ENCODE peak calls at places on chromosomes 3 and 15, in four cellular contexts. W, O, E and Q are unnamed samples.
A peak's percentile ranks its signal among the peaks of the same experiment; 100 is the strongest.

GRCh38 chr3:49750056-49750455 is 26.3 kb upstream of the GMPPB start:
- DNase-seq in W (no peak), O (no peak), E (no peak), Q (no peak)

GRCh38 chr3:113985526-113985925 is 37.7 kb downstream of the ZDHHC23 start:
- DNase-seq in W (no peak), O (no peak), E (no peak), Q (no peak)

GRCh38 chr15:38864827-38865604 is 300.4 kb upstream of the RASGRP1 start:
- DNase-seq in W (no peak), O (peak; percentile 69), E (no peak), Q (no peak)

GRCh38 chr3:29335438-29335837 is 54.6 kb downstream of the RBMS3 start:
- DNase-seq in W (peak; percentile 10), O (peak; percentile 71), E (peak; percentile 89), Q (peak; percentile 72)

GRCh38 chr3:297585-297984 is 101.0 kb downstream of the CHL1 start:
- DNase-seq in W (no peak), O (no peak), E (no peak), Q (no peak)

GRCh38 chr15:41870689-41871081 is 23.2 kb downstream of the SPTBN5 start:
- DNase-seq in W (no peak), O (no peak), E (no peak), Q (no peak)

GRCh38 chr3:31050296-31050695 is 155.8 kb upstream of the GADL1 start:
- DNase-seq in W (no peak), O (no peak), E (no peak), Q (no peak)

GRCh38 chr15:57382222-57382621 is 5.9 kb downstream of the CGNL1 start:
- DNase-seq in W (no peak), O (no peak), E (peak; percentile 36), Q (peak; percentile 58)

GRCh38 chr3:98329392-98330124 is 24.1 kb upstream of the OR5K4 start:
- DNase-seq in W (peak; percentile 32), O (no peak), E (peak; percentile 29), Q (peak; percentile 43)

GRCh38 chr3:129936757-129937156 is 37.8 kb upstream of the TRH start:
- DNase-seq in W (no peak), O (peak; percentile 26), E (peak; percentile 67), Q (peak; percentile 41)

GRCh38 chr15:51088585-51088984 is 6.1 kb downstream of the TNFAIP8L3 start:
- DNase-seq in W (no peak), O (no peak), E (no peak), Q (no peak)

GRCh38 chr3:278300-279064 is 81.9 kb downstream of the CHL1 start:
- DNase-seq in W (no peak), O (no peak), E (no peak), Q (no peak)

GRCh38 chr3:195540031-195540430 is 3.1 kb downstream of the PPP1R2 start:
- DNase-seq in W (no peak), O (no peak), E (no peak), Q (no peak)

GRCh38 chr3:172213168-172213567 is 173.8 kb downstream of the FNDC3B start:
- DNase-seq in W (no peak), O (no peak), E (no peak), Q (no peak)

GRCh38 chr3:71581451-71581980 is 2.0 kb downstream of the FOXP1 start:
- DNase-seq in W (peak; percentile 71), O (peak; percentile 31), E (peak; percentile 43), Q (peak; percentile 42)

GRCh38 chr15:48031973-48032372 is 88.8 kb upstream of the SLC24A5 start:
- DNase-seq in W (peak; percentile 21), O (no peak), E (no peak), Q (no peak)

GRCh38 chr3:52742418-52743041 is 28.2 kb downstream of the NEK4 start:
- DNase-seq in W (peak; percentile 41), O (no peak), E (no peak), Q (no peak)

GRCh38 chr15:62985768-62986167 is 56.8 kb upstream of the TPM1 start:
- DNase-seq in W (no peak), O (no peak), E (no peak), Q (no peak)

GRCh38 chr3:66353530-66353929 is 132.7 kb downstream of the SLC25A26 start:
- DNase-seq in W (no peak), O (no peak), E (no peak), Q (no peak)

GRCh38 chr3:129117134-129117533 is 4.5 kb downstream of the RAB43 start:
- DNase-seq in W (no peak), O (no peak), E (no peak), Q (no peak)

GRCh38 chr3:56282341-56282740 is 185.9 kb downstream of the ERC2 start:
- DNase-seq in W (no peak), O (no peak), E (no peak), Q (no peak)

GRCh38 chr15:59401810-59402569 is 29.3 kb upstream of the MYO1E start:
- DNase-seq in W (no peak), O (no peak), E (no peak), Q (no peak)

GRCh38 chr3:87287025-87287424 is 10.6 kb upstream of the POU1F1 start:
- DNase-seq in W (no peak), O (no peak), E (no peak), Q (no peak)

GRCh38 chr3:150169279-150169970 is 198.7 kb upstream of the PFN2 start:
- DNase-seq in W (no peak), O (no peak), E (no peak), Q (no peak)

GRCh38 chr15:71575474-71576045 is 234.8 kb upstream of the NR2E3 start:
- DNase-seq in W (peak; percentile 36), O (no peak), E (no peak), Q (no peak)

GRCh38 chr3:40574661-40575060 is 49.9 kb downstream of the ZNF621 start:
- DNase-seq in W (no peak), O (no peak), E (no peak), Q (no peak)

GRCh38 chr3:38139191-38139590 is 730 bp downstream of the MYD88 start:
- DNase-seq in W (no peak), O (no peak), E (no peak), Q (peak; percentile 25)

GRCh38 chr3:10648181-10648580 is 142.8 kb upstream of the ATP2B2 start:
- DNase-seq in W (no peak), O (no peak), E (peak; percentile 6), Q (no peak)

GRCh38 chr15:52124270-52124878 is 11.8 kb upstream of the BCL2L10 start:
- DNase-seq in W (no peak), O (no peak), E (no peak), Q (no peak)

GRCh38 chr3:58994746-58995330 is 55.0 kb downstream of the CFAP20DC start:
- DNase-seq in W (peak; percentile 52), O (no peak), E (no peak), Q (no peak)

GRCh38 chr15:88982946-88983342 is 69.8 kb upstream of the MFGE8 start:
- DNase-seq in W (no peak), O (no peak), E (no peak), Q (no peak)

GRCh38 chr3:5160926-5161858 is 26.3 kb upstream of the EDEM1 start:
- DNase-seq in W (peak; percentile 8), O (no peak), E (no peak), Q (no peak)

GRCh38 chr3:128432301-128432897 is 34.3 kb downstream of the DNAJB8 start:
- DNase-seq in W (peak; percentile 44), O (no peak), E (no peak), Q (peak; percentile 39)

GRCh38 chr3:137071104-137071503 is 113.3 kb downstream of the IL20RB start:
- DNase-seq in W (peak; percentile 14), O (no peak), E (no peak), Q (no peak)

GRCh38 chr3:42668793-42669217 is 15.3 kb downstream of the ZBTB47 start:
- DNase-seq in W (no peak), O (no peak), E (no peak), Q (no peak)

GRCh38 chr15:92903588-92903955 is 3.4 kb downstream of the CHD2 start:
- DNase-seq in W (no peak), O (no peak), E (no peak), Q (no peak)

GRCh38 chr15:52463638-52464037 is 65.0 kb downstream of the MYO5A start:
- DNase-seq in W (no peak), O (no peak), E (no peak), Q (no peak)

GRCh38 chr15:74869726-74870407 is 3.3 kb downstream of the SCAMP2 start:
- DNase-seq in W (peak; percentile 60), O (no peak), E (peak; percentile 81), Q (peak; percentile 62)

GRCh38 chr3:62142696-62143095 is 230.7 kb downstream of the FEZF2 start:
- DNase-seq in W (no peak), O (no peak), E (no peak), Q (no peak)

DNA sequence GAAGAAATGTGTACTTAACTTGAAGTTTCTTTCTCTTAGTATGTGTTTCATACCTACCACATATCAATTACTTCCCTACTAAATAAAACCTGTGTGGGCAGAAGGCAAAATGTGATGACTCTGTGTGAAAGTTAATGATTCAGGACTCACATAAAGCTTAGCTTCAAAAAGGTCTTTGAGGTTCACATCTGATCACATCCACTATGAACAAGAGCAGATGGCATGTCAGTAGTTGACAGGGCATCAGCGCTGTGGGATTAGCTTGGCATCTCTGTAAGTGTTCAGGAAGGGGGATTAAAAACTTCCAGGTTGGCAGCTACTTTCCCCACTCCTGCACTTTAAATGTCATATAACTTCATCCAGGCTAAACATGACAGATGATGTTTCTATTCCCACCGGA is 273.3 kb upstream of the ALCAM start:
- DNase-seq in W (no peak), O (no peak), E (no peak), Q (no peak)
- TF ChIP-seq EP300 in W (no peak), O (no peak), E (no peak), Q (no peak)

DNA sequence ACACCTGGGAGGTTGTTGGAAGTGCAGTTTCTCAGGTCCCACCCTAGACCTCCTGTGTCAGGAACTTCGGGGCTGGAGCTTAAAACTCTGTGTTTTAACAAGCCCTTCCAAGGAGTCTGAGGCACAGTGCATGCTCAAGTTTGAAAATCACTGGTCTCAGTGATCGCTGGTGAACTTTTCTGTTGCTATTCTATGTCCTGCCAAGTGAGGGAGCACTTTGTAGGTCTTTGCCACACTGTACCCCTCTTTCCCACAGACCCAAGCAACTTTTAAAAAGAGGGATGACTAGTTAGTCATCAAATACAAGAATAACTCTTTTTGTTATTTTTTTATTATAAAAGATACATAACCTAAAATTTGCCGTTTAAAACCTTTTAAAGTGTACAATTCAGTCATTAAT is 133.7 kb downstream of the AGBL1 start:
- DNase-seq in W (no peak), O (no peak), E (no peak), Q (no peak)
- TF ChIP-seq CTCF in W (peak; percentile 29), O (no peak), E (no peak), Q (no peak)

GRCh38 chr15:40276927-40277326 is 5.9 kb downstream of the ANKRD63 start:
- DNase-seq in W (no peak), O (no peak), E (no peak), Q (no peak)
- H3K4me3 ChIP-seq in W (no peak overlapping the region), O (no peak overlapping the region), E (no peak overlapping the region), Q (no peak overlapping the region)

GRCh38 chr3:123376451-123377172 is 72.3 kb downstream of the ADCY5 start:
- DNase-seq in W (no peak), O (no peak), E (no peak), Q (no peak)

GRCh38 chr3:123373535-123373987 is 75.3 kb downstream of the ADCY5 start:
- DNase-seq in W (no peak), O (no peak), E (no peak), Q (no peak)

GRCh38 chr3:123377173-123377740 is 71.6 kb downstream of the ADCY5 start:
- DNase-seq in W (no peak), O (no peak), E (no peak), Q (no peak)

GRCh38 chr3:123374016-123374415 is 74.9 kb downstream of the ADCY5 start:
- DNase-seq in W (no peak), O (no peak), E (no peak), Q (no peak)

GRCh38 chr3:123375014-123375940 is 73.6 kb downstream of the ADCY5 start:
- DNase-seq in W (no peak), O (no peak), E (no peak), Q (no peak)
- TF ChIP-seq EP300 in W (no peak), O (no peak), E (no peak), Q (no peak)